ENCODE peak calls at places on chromosomes 12 and 14, in four cellular contexts. L, Y, X and D are unnamed samples.

GRCh38 chr12:106301241-106301610 is 1.3 kb upstream of the TCP11L2 start:
- DNase-seq in L (no peak), X (no peak), Y (no peak), D (no peak)

GRCh38 chr12:51865757-51866270 is 17.3 kb upstream of the FIGNL2 start:
- DNase-seq in Y (no peak), X (no peak), L (no peak), D (no peak)

GRCh38 chr14:80644826-80645225 is 296.7 kb downstream of the CEP128 start:
- DNase-seq in L (no peak), X (no peak), Y (no peak), D (no peak)

GRCh38 chr12:129819391-129819790 is 84.4 kb downstream of the TMEM132D start:
- DNase-seq in X (no peak), Y (no peak), L (no peak), D (no peak)

GRCh38 chr12:88784166-88784565 is 203.9 kb upstream of the KITLG start:
- DNase-seq in X (no peak), Y (no peak), L (no peak), D (no peak)

GRCh38 chr12:1318327-1319031 is 275.9 kb downstream of the FBXL14 start:
- DNase-seq in X (no peak), L (peak; percentile 41), Y (peak; percentile 35), D (no peak)

GRCh38 chr12:50825372-50825838 is 17.3 kb upstream of the TMPRSS12 start:
- DNase-seq in L (no peak), Y (peak; percentile 36), X (no peak), D (no peak)

GRCh38 chr12:100229036-100229635 is 28.5 kb downstream of the ACTR6 start:
- DNase-seq in L (peak; percentile 24), Y (peak; percentile 41), X (no peak), D (peak; percentile 51)

GRCh38 chr12:59444932-59445331 is 150.9 kb upstream of the SLC16A7 start:
- DNase-seq in L (peak; percentile 45), Y (no peak), X (peak; percentile 18), D (no peak)

GRCh38 chr14:46137786-46138185 is 513.8 kb downstream of the RPL10L start:
- DNase-seq in Y (no peak), L (no peak), X (no peak), D (no peak)

GRCh38 chr12:6426882-6427671 is 17.7 kb upstream of the CD27 start:
- DNase-seq in L (no peak), X (no peak), Y (no peak), D (peak; percentile 16)

GRCh38 chr12:96371787-96372699 is 28.2 kb downstream of the CDK17 start:
- DNase-seq in L (no peak), Y (no peak), X (no peak), D (no peak)

GRCh38 chr12:53192531-53193021 is 11.9 kb upstream of the CSAD start:
- DNase-seq in Y (no peak), L (no peak), X (no peak), D (no peak)

GRCh38 chr14:37945959-37946358 is 261.7 kb upstream of the SSTR1 start:
- DNase-seq in L (no peak), X (no peak), Y (no peak), D (no peak)

GRCh38 chr12:70828391-70828790 is 92.1 kb downstream of the PTPRR start:
- DNase-seq in L (no peak), Y (no peak), X (no peak), D (no peak)

GRCh38 chr14:102629700-102630365 is 37.4 kb downstream of the RCOR1 start:
- DNase-seq in Y (no peak), X (no peak), L (no peak), D (no peak)

GRCh38 chr12:120117961-120118709 is 1.6 kb upstream of the RAB35 start:
- DNase-seq in Y (no peak), L (peak; percentile 38), X (no peak), D (no peak)

GRCh38 chr12:109818900-109819500 is 14.2 kb downstream of the TRPV4 start:
- DNase-seq in L (no peak), X (no peak), Y (no peak), D (no peak)

GRCh38 chr12:46364777-46365580 is 7.6 kb downstream of the SLC38A2 start:
- DNase-seq in Y (no peak), X (no peak), L (peak; percentile 62), D (no peak)

GRCh38 chr14:69226178-69226577 is 33.8 kb upstream of the GALNT16 start:
- DNase-seq in L (no peak), X (no peak), Y (no peak), D (no peak)

GRCh38 chr14:103732868-103733626 is 17.4 kb downstream of the ZFYVE21 start:
- DNase-seq in L (no peak), X (no peak), Y (peak; percentile 66), D (no peak)

GRCh38 chr12:79776111-79776510 is 85.3 kb upstream of the PAWR start:
- DNase-seq in L (no peak), Y (no peak), X (no peak), D (no peak)

GRCh38 chr12:12381982-12382381 is 25.1 kb downstream of the BORCS5 start:
- DNase-seq in Y (no peak), L (no peak), X (no peak), D (no peak)
- TF ChIP-seq CTCF in Y (no peak), L (no peak), X (no peak), D (no peak)

GRCh38 chr14:23639048-23639890 is 3.1 kb downstream of the DHRS2 start:
- DNase-seq in L (no peak), Y (no peak), X (no peak), D (no peak)
- TF ChIP-seq CTCF in L (no peak), Y (no peak), X (no peak), D (no peak)

GRCh38 chr12:83161451-83161850 is 474.7 kb downstream of the TMTC2 start:
- DNase-seq in L (no peak), Y (no peak), X (no peak), D (no peak)

GRCh38 chr12:83158613-83159207 is 472.0 kb downstream of the TMTC2 start:
- DNase-seq in X (no peak), Y (no peak), L (no peak), D (no peak)

GRCh38 chr12:83153156-83153555 is 466.4 kb downstream of the TMTC2 start:
- DNase-seq in L (no peak), Y (no peak), X (no peak), D (no peak)

GRCh38 chr12:83156800-83157199 is 470.1 kb downstream of the TMTC2 start:
- DNase-seq in X (no peak), L (no peak), Y (no peak), D (no peak)

GRCh38 chr12:83157604-83158003 is 470.9 kb downstream of the TMTC2 start:
- DNase-seq in L (no peak), Y (no peak), X (no peak), D (no peak)
- TF ChIP-seq CTCF in L (no peak), Y (no peak), X (no peak), D (no peak)

GRCh38 chr12:42766754-42767153 is 177.2 kb upstream of the PRICKLE1 start:
- DNase-seq in X (no peak), L (no peak), Y (no peak), D (no peak)
- TF ChIP-seq CTCF in X (no peak), L (no peak), Y (no peak), D (no peak)

GRCh38 chr14:95875831-95876768 is 532 bp upstream of the TUNAR start:
- DNase-seq in Y (no peak), X (no peak), L (no peak), D (no peak)
- TF ChIP-seq CTCF in Y (no peak), X (no peak), L (no peak), D (no peak)

GRCh38 chr14:74794947-74795346 is 31.8 kb downstream of the YLPM1 start:
- DNase-seq in L (no peak), Y (no peak), X (no peak), D (no peak)

GRCh38 chr14:74792249-74793039 is 29.3 kb downstream of the YLPM1 start:
- DNase-seq in X (no peak), Y (no peak), L (no peak), D (no peak)

GRCh38 chr14:74793506-74794155 is 30.5 kb downstream of the YLPM1 start:
- DNase-seq in L (no peak), Y (peak; percentile 73), X (no peak), D (no peak)
- TF ChIP-seq CTCF in L (no peak), Y (peak; percentile 65), X (peak; percentile 47), D (peak; percentile 30)

GRCh38 chr12:15525414-15525813 is 203.1 kb downstream of the PTPRO start:
- DNase-seq in X (no peak), L (no peak), Y (no peak), D (no peak)

GRCh38 chr12:15526033-15526432 is 203.7 kb downstream of the PTPRO start:
- DNase-seq in X (no peak), Y (no peak), L (no peak), D (peak; percentile 6)

GRCh38 chr12:15530361-15530760 is 208.1 kb downstream of the PTPRO start:
- DNase-seq in L (no peak), Y (no peak), X (no peak), D (no peak)

GRCh38 chr12:15528666-15529065 is 206.4 kb downstream of the PTPRO start:
- DNase-seq in L (no peak), Y (no peak), X (no peak), D (no peak)

GRCh38 chr12:15527201-15527782 is 205.0 kb downstream of the PTPRO start:
- DNase-seq in X (no peak), L (peak; percentile 24), Y (peak; percentile 40), D (no peak)
- TF ChIP-seq CTCF in X (peak; percentile 47), L (no peak), Y (peak; percentile 73), D (peak; percentile 32)

DNA sequence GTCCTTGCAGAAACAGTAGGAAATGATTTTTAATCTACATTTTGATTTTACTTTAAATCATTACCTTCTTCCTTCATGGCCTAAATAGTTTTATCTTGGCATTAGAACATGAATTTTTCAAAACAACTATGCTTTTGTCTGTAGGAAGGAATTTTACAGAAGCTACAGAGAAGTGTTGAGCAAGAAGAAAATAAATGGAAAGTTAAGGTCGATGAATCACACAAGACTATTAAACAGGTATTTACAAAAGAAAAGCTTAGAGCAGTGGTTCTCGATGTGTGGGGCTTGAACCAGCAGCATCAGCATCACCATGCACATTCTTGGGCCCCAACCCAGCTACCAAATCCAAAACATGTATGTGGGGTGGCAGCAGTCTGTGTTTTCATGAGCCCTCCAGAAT is 91.6 kb downstream of the KTN1 start:
- DNase-seq in Y (no peak), X (no peak), L (no peak), D (no peak)
- TF ChIP-seq CTCF in Y (no peak), X (no peak), L (no peak), D (no peak)